ENCODE peak calls at places on chromosomes 2 and 18, in seven cellular contexts. V, U, X, C, S, L and N are unnamed samples.

GRCh38 chr18:36843199-36843598 is 14.3 kb downstream of the KIAA1328 start:
- DNase-seq in C (no peak), U (no peak), X (no peak), V (no peak), L (no peak), S (no peak), N (no peak)

GRCh38 chr18:76979111-76979751 is 153.4 kb downstream of the MBP start:
- DNase-seq in S (no peak), U (no peak), L (no peak), C (no peak), X (no peak), V (no peak), N (no peak)

GRCh38 chr2:178392215-178392614 is 58.8 kb downstream of the PRKRA start:
- DNase-seq in V (no peak), U (no peak), C (no peak), X (no peak), L (no peak), S (no peak), N (no peak)

GRCh38 chr18:48230459-48231113 is 178.6 kb downstream of the ZBTB7C start:
- DNase-seq in X (peak; percentile 48), V (no peak), U (peak; percentile 76), S (no peak), C (no peak), L (peak; percentile 88), N (peak; percentile 34)

GRCh38 chr2:19932928-19933327 is 31.1 kb upstream of the TTC32 start:
- DNase-seq in L (no peak), S (no peak), C (no peak), V (no peak), X (no peak), U (no peak), N (no peak)

GRCh38 chr2:25112113-25112512 is 56.3 kb downstream of the POMC start:
- DNase-seq in S (no peak), C (no peak), L (no peak), X (no peak), V (no peak), U (no peak), N (no peak)

GRCh38 chr2:9256570-9257043 is 50.0 kb downstream of the ASAP2 start:
- DNase-seq in X (no peak), U (no peak), V (no peak), C (no peak), L (no peak), S (no peak), N (no peak)

GRCh38 chr2:164621761-164622105 is 451 bp upstream of the GRB14 start:
- DNase-seq in U (no peak), C (no peak), X (no peak), V (no peak), L (no peak), S (no peak), N (peak; percentile 59)

GRCh38 chr2:157803914-157804313 is 72.2 kb downstream of the ACVR1 start:
- DNase-seq in S (no peak), C (no peak), L (no peak), U (no peak), X (no peak), V (no peak), N (no peak)

GRCh38 chr2:237141556-237141955 is 55.9 kb downstream of the COPS8 start:
- DNase-seq in V (no peak), L (no peak), U (no peak), C (no peak), S (no peak), X (no peak), N (no peak)

GRCh38 chr2:129929321-129930290 is 49.9 kb upstream of the RAB6C start:
- DNase-seq in V (peak; percentile 40), L (no peak), U (no peak), X (no peak), S (no peak), C (no peak), N (peak; percentile 38)

GRCh38 chr2:159922563-159922962 is 124.6 kb upstream of the CD302 start:
- DNase-seq in V (no peak), U (no peak), C (no peak), L (no peak), S (no peak), X (no peak), N (no peak)